ENCODE peak calls at places on chromosomes 3 and 15, in four cellular contexts. Q is chondrocyte, D is GM12865, R is psoas muscle. P is an unnamed sample.

GRCh38 chr3:4401441-4401840 is 65.6 kb downstream of the SUMF1 start:
- DNase-seq in Q (no peak), D (no peak), R (no peak), P (no peak)

GRCh38 chr3:146469206-146470017 is at the start of gene PLSCR2:
- DNase-seq in Q (peak; percentile 78), D (peak; percentile 64), R (peak; percentile 76), P (peak; percentile 65)

GRCh38 chr3:162217603-162218002 is 721.0 kb downstream of the OTOL1 start:
- DNase-seq in Q (no peak), D (no peak), R (no peak), P (no peak)

GRCh38 chr15:57626713-57627440 is 35.2 kb downstream of the MYZAP start:
- DNase-seq in Q (no peak), D (no peak), R (peak; percentile 61), P (peak; percentile 79)

GRCh38 chr3:24119321-24119751 is 174.2 kb downstream of the NR1D2 start:
- DNase-seq in Q (no peak), D (no peak), R (no peak), P (no peak)

GRCh38 chr3:16836505-16837237 is 48.1 kb upstream of the PLCL2 start:
- DNase-seq in Q (no peak), D (no peak), R (no peak), P (no peak)

GRCh38 chr15:80199869-80200268 is 47.1 kb downstream of the FAH start:
- DNase-seq in Q (no peak), D (no peak), R (no peak), P (no peak)

GRCh38 chr3:126197854-126198584 is 17.6 kb upstream of the ALDH1L1 start:
- DNase-seq in Q (no peak), D (peak; percentile 67), R (peak; percentile 80), P (peak; percentile 79)

GRCh38 chr15:91530951-91531582 is 322.4 kb upstream of the SLCO3A1 start:
- DNase-seq in Q (no peak), D (no peak), R (no peak), P (no peak)

GRCh38 chr3:73037369-73037699 is 24.1 kb upstream of the EBLN2 start:
- DNase-seq in Q (no peak), D (no peak), R (no peak), P (no peak)

GRCh38 chr15:40922608-40923005 is 6.5 kb upstream of the DLL4 start:
- DNase-seq in Q (no peak), D (no peak), R (no peak), P (peak; percentile 22)

GRCh38 chr3:105807701-105808100 is 61.1 kb downstream of the CBLB start:
- DNase-seq in Q (no peak), D (no peak), R (no peak), P (no peak)

GRCh38 chr3:141680620-141681389 is 57.3 kb upstream of the RNF7 start:
- DNase-seq in Q (no peak), D (no peak), R (no peak), P (no peak)

GRCh38 chr15:35783203-35783602 is 237.2 kb upstream of the DPH6 start:
- DNase-seq in Q (no peak), D (no peak), R (no peak), P (no peak)

GRCh38 chr3:117192888-117193287 is 483.3 kb downstream of the TUSC7 start:
- DNase-seq in Q (no peak), D (peak; percentile 30), R (no peak), P (no peak)

GRCh38 chr3:86988986-86989385 is 2.0 kb downstream of the VGLL3 start:
- DNase-seq in Q (no peak), D (no peak), R (no peak), P (no peak)

GRCh38 chr3:48739955-48740823 is 23.2 kb upstream of the IP6K2 start:
- DNase-seq in Q (peak; percentile 96), D (peak; percentile 79), R (peak; percentile 96), P (peak; percentile 97)

GRCh38 chr3:111311709-111312235 is 230.2 kb upstream of the CD96 start:
- DNase-seq in Q (no peak), D (peak; percentile 31), R (no peak), P (no peak)